ENCODE peak calls at places on chromosomes 3 and 15, in five cellular contexts. One of them, this sample, is unnamed.

GRCh38 chr15:66891776-66892175 is 173.6 kb upstream of the SMAD3 start:
- DNase-seq in RPMI8226: no peak
- DNase-seq in anterior cingulate cortex: no peak
- DNase-seq in SK-N-MC: no peak
- DNase-seq in stimulated activated CD4-positive, alpha-beta T cell treated with anti-CD3 and anti-CD28 coated beads, TNF-alpha, amount 100 ng/mL, for 4 hours: no peak
- DNase-seq in this sample: no peak

GRCh38 chr3:33883538-33884203 is 85.2 kb downstream of the PDCD6IP start:
- DNase-seq in anterior cingulate cortex: no peak
- DNase-seq in SK-N-MC: peak
- DNase-seq in RPMI8226: peak
- DNase-seq in stimulated activated CD4-positive, alpha-beta T cell treated with anti-CD3 and anti-CD28 coated beads, TNF-alpha, amount 100 ng/mL, for 4 hours: no peak
- DNase-seq in this sample: no peak

GRCh38 chr3:63076357-63076756 is 201.1 kb upstream of the CADPS start:
- DNase-seq in stimulated activated CD4-positive, alpha-beta T cell treated with anti-CD3 and anti-CD28 coated beads, TNF-alpha, amount 100 ng/mL, for 4 hours: no peak
- DNase-seq in SK-N-MC: no peak
- DNase-seq in RPMI8226: no peak
- DNase-seq in anterior cingulate cortex: no peak
- DNase-seq in this sample: no peak

GRCh38 chr3:36908647-36909180 is 36.1 kb downstream of the TRANK1 start:
- DNase-seq in stimulated activated CD4-positive, alpha-beta T cell treated with anti-CD3 and anti-CD28 coated beads, TNF-alpha, amount 100 ng/mL, for 4 hours: no peak
- DNase-seq in SK-N-MC: no peak
- DNase-seq in RPMI8226: no peak
- DNase-seq in anterior cingulate cortex: no peak
- DNase-seq in this sample: no peak

GRCh38 chr3:56899078-56899477 is 97.3 kb upstream of the ARHGEF3 start:
- DNase-seq in SK-N-MC: no peak
- DNase-seq in stimulated activated CD4-positive, alpha-beta T cell treated with anti-CD3 and anti-CD28 coated beads, TNF-alpha, amount 100 ng/mL, for 4 hours: no peak
- DNase-seq in RPMI8226: no peak
- DNase-seq in anterior cingulate cortex: no peak
- DNase-seq in this sample: no peak

GRCh38 chr3:137217733-137218132 is 259.9 kb downstream of the IL20RB start:
- DNase-seq in RPMI8226: peak
- DNase-seq in stimulated activated CD4-positive, alpha-beta T cell treated with anti-CD3 and anti-CD28 coated beads, TNF-alpha, amount 100 ng/mL, for 4 hours: no peak
- DNase-seq in anterior cingulate cortex: no peak
- DNase-seq in SK-N-MC: no peak
- DNase-seq in this sample: no peak

GRCh38 chr15:63447277-63447676 is 57.1 kb upstream of the USP3 start:
- DNase-seq in RPMI8226: no peak
- DNase-seq in stimulated activated CD4-positive, alpha-beta T cell treated with anti-CD3 and anti-CD28 coated beads, TNF-alpha, amount 100 ng/mL, for 4 hours: no peak
- DNase-seq in anterior cingulate cortex: no peak
- DNase-seq in SK-N-MC: no peak
- DNase-seq in this sample: no peak

GRCh38 chr3:12014613-12015012 is 10.4 kb downstream of the SYN2 start:
- DNase-seq in RPMI8226: no peak
- DNase-seq in stimulated activated CD4-positive, alpha-beta T cell treated with anti-CD3 and anti-CD28 coated beads, TNF-alpha, amount 100 ng/mL, for 4 hours: no peak
- DNase-seq in anterior cingulate cortex: no peak
- DNase-seq in SK-N-MC: no peak
- DNase-seq in this sample: no peak

GRCh38 chr3:156471431-156471830 is 83.5 kb downstream of the SSR3 start:
- DNase-seq in anterior cingulate cortex: no peak
- DNase-seq in RPMI8226: peak
- DNase-seq in SK-N-MC: no peak
- DNase-seq in stimulated activated CD4-positive, alpha-beta T cell treated with anti-CD3 and anti-CD28 coated beads, TNF-alpha, amount 100 ng/mL, for 4 hours: no peak
- DNase-seq in this sample: no peak

GRCh38 chr3:195030791-195031321 is 240.1 kb downstream of the XXYLT1 start:
- DNase-seq in stimulated activated CD4-positive, alpha-beta T cell treated with anti-CD3 and anti-CD28 coated beads, TNF-alpha, amount 100 ng/mL, for 4 hours: no peak
- DNase-seq in RPMI8226: no peak
- DNase-seq in anterior cingulate cortex: no peak
- DNase-seq in SK-N-MC: no peak
- DNase-seq in this sample: no peak

GRCh38 chr3:115272036-115272824 is 125.1 kb upstream of the ZBTB20 start:
- DNase-seq in stimulated activated CD4-positive, alpha-beta T cell treated with anti-CD3 and anti-CD28 coated beads, TNF-alpha, amount 100 ng/mL, for 4 hours: no peak
- DNase-seq in anterior cingulate cortex: no peak
- DNase-seq in SK-N-MC: peak
- DNase-seq in RPMI8226: no peak
- DNase-seq in this sample: no peak

GRCh38 chr15:98085003-98085639 is 124.6 kb downstream of the ARRDC4 start:
- DNase-seq in RPMI8226: peak
- DNase-seq in SK-N-MC: peak
- DNase-seq in stimulated activated CD4-positive, alpha-beta T cell treated with anti-CD3 and anti-CD28 coated beads, TNF-alpha, amount 100 ng/mL, for 4 hours: no peak
- DNase-seq in anterior cingulate cortex: no peak
- DNase-seq in this sample: no peak

GRCh38 chr3:12141350-12141749 is 17.4 kb downstream of the TIMP4 start:
- DNase-seq in stimulated activated CD4-positive, alpha-beta T cell treated with anti-CD3 and anti-CD28 coated beads, TNF-alpha, amount 100 ng/mL, for 4 hours: no peak
- DNase-seq in SK-N-MC: no peak
- DNase-seq in RPMI8226: no peak
- DNase-seq in anterior cingulate cortex: no peak
- DNase-seq in this sample: no peak

GRCh38 chr3:42161050-42161935 is 70.1 kb downstream of the TRAK1 start:
- DNase-seq in anterior cingulate cortex: no peak
- DNase-seq in stimulated activated CD4-positive, alpha-beta T cell treated with anti-CD3 and anti-CD28 coated beads, TNF-alpha, amount 100 ng/mL, for 4 hours: no peak
- DNase-seq in RPMI8226: no peak
- DNase-seq in SK-N-MC: no peak
- DNase-seq in this sample: no peak

GRCh38 chr3:120678984-120679383 is 3.1 kb downstream of the HGD start:
- DNase-seq in stimulated activated CD4-positive, alpha-beta T cell treated with anti-CD3 and anti-CD28 coated beads, TNF-alpha, amount 100 ng/mL, for 4 hours: no peak
- DNase-seq in anterior cingulate cortex: no peak
- DNase-seq in RPMI8226: peak
- DNase-seq in SK-N-MC: no peak
- DNase-seq in this sample: no peak

GRCh38 chr3:125232394-125232793 is 19.8 kb upstream of the SLC12A8 start:
- DNase-seq in RPMI8226: no peak
- DNase-seq in SK-N-MC: no peak
- DNase-seq in anterior cingulate cortex: no peak
- DNase-seq in stimulated activated CD4-positive, alpha-beta T cell treated with anti-CD3 and anti-CD28 coated beads, TNF-alpha, amount 100 ng/mL, for 4 hours: no peak
- DNase-seq in this sample: no peak

GRCh38 chr3:196163687-196164493 is 47.3 kb downstream of the ZDHHC19 start:
- DNase-seq in SK-N-MC: no peak
- DNase-seq in anterior cingulate cortex: no peak
- DNase-seq in stimulated activated CD4-positive, alpha-beta T cell treated with anti-CD3 and anti-CD28 coated beads, TNF-alpha, amount 100 ng/mL, for 4 hours: no peak
- DNase-seq in RPMI8226: no peak
- DNase-seq in this sample: no peak

GRCh38 chr15:66586155-66586976 is 20.6 kb upstream of the LCTL start:
- DNase-seq in SK-N-MC: no peak
- DNase-seq in anterior cingulate cortex: no peak
- DNase-seq in RPMI8226: no peak
- DNase-seq in stimulated activated CD4-positive, alpha-beta T cell treated with anti-CD3 and anti-CD28 coated beads, TNF-alpha, amount 100 ng/mL, for 4 hours: no peak
- DNase-seq in this sample: no peak